ENCODE peak calls at places on chromosomes 5 and 9, in eight cellular contexts. Z is stimulated activated CD8-positive, alpha-beta memory T cell treated with anti-CD3 and anti-CD28 coated beads, Interleukin-2, amount 100 ng/mL, for 48 hours; Y is HEK293T; C is GDM1; F is activated CD8-positive, alpha-beta T cell treated with anti-CD3 and anti-CD28 coated beads for 36 hours; R is HuH-7; B is choroid plexus epithelial cell; A is stimulated activated CD4-positive, alpha-beta T cell treated with anti-CD3 and anti-CD28 coated beads, TNF-alpha, amount 100 ng/mL, for 48 hours. G is an unnamed sample.

GRCh38 chr5:170166101-170166500 is 60.4 kb downstream of the FOXI1 start:
- DNase-seq in Z (no peak), A (no peak), B (no peak), R (no peak), C (no peak), Y (no peak), F (no peak), G (no peak)

GRCh38 chr9:3027260-3027659 is 183.4 kb upstream of the PUM3 start:
- DNase-seq in A (no peak), Z (no peak), F (no peak), R (no peak), B (no peak), C (no peak), Y (no peak), G (no peak)

GRCh38 chr5:76450059-76450458 is 47.0 kb downstream of the IQGAP2 start:
- DNase-seq in B (no peak), Z (no peak), A (no peak), C (no peak), R (no peak), F (no peak), Y (no peak), G (no peak)

GRCh38 chr5:134732819-134733218 is 5.5 kb upstream of the CAMLG start:
- DNase-seq in F (no peak), R (no peak), C (no peak), A (no peak), Z (no peak), Y (no peak), B (no peak), G (no peak)

GRCh38 chr5:100553209-100553608 is 18.0 kb downstream of the FAM174A start:
- DNase-seq in Y (no peak), B (no peak), Z (no peak), A (no peak), C (no peak), R (no peak), F (no peak), G (no peak)

GRCh38 chr5:76622076-76622475 is 1.1 kb downstream of the F2RL2 start:
- DNase-seq in R (no peak), Z (no peak), F (no peak), C (no peak), Y (no peak), B (no peak), A (no peak), G (no peak)

GRCh38 chr5:73393606-73394489 is 54.7 kb downstream of the FOXD1 start:
- DNase-seq in F (no peak), R (no peak), C (no peak), Y (peak; percentile 35), Z (no peak), B (peak; percentile 62), A (no peak), G (no peak)

GRCh38 chr9:136942881-136943230 is 1.7 kb downstream of the FBXW5 start:
- DNase-seq in Z (no peak), A (no peak), B (no peak), Y (no peak), F (no peak), C (no peak), R (no peak), G (no peak)

GRCh38 chr9:33013962-33014664 is 11.0 kb upstream of the DNAJA1 start:
- DNase-seq in F (no peak), Z (no peak), C (no peak), A (no peak), R (no peak), Y (no peak), B (no peak), G (no peak)

GRCh38 chr9:131398204-131398603 is 4.3 kb downstream of the PRRC2B start:
- DNase-seq in Z (no peak), R (no peak), F (peak; percentile 71), B (peak; percentile 27), A (no peak), C (peak; percentile 54), Y (peak; percentile 7), G (no peak)

GRCh38 chr9:95379630-95380029 is 62.1 kb upstream of the FANCC start:
- DNase-seq in C (no peak), R (no peak), Z (no peak), F (peak; percentile 54), B (no peak), A (peak; percentile 4), Y (no peak), G (no peak)

GRCh38 chr5:43231977-43232376 is 40.0 kb downstream of the NIM1K start:
- DNase-seq in A (no peak), Z (no peak), F (peak; percentile 49), Y (no peak), C (no peak), B (peak; percentile 17), R (no peak), G (no peak)

GRCh38 chr9:113581865-113582697 is 118.6 kb downstream of the RGS3 start:
- DNase-seq in C (peak; percentile 18), Y (no peak), B (peak; percentile 85), R (no peak), A (peak; percentile 68), F (peak; percentile 94), Z (peak; percentile 66), G (no peak)

GRCh38 chr9:101418518-101419111 is 17.0 kb downstream of the ALDOB start:
- DNase-seq in C (no peak), B (no peak), Y (no peak), R (no peak), A (no peak), F (no peak), Z (no peak), G (no peak)

GRCh38 chr9:80787636-80788035 is 901.7 kb downstream of the TLE1 start:
- DNase-seq in C (no peak), B (no peak), A (no peak), Y (no peak), F (no peak), R (no peak), Z (no peak), G (no peak)

GRCh38 chr5:52840286-52841050 is 52.8 kb downstream of the ITGA1 start:
- DNase-seq in C (no peak), Y (peak; percentile 49), Z (no peak), R (no peak), A (no peak), B (peak; percentile 98), F (no peak), G (peak; percentile 58)

GRCh38 chr9:103397868-103398600 is 402.9 kb downstream of the CYLC2 start:
- DNase-seq in R (peak; percentile 18), C (peak; percentile 16), F (peak; percentile 56), Z (peak; percentile 1), Y (peak; percentile 42), A (no peak), B (peak; percentile 66), G (peak; percentile 54)

GRCh38 chr9:94639045-94639995 is at the start of gene FBP1:
- DNase-seq in A (peak; percentile 15), R (peak; percentile 44), Z (no peak), C (no peak), Y (no peak), F (peak; percentile 65), B (peak; percentile 17), G (peak; percentile 44)

GRCh38 chr5:140133514-140134167 is 7.9 kb downstream of the IGIP start:
- DNase-seq in Z (no peak), R (no peak), Y (no peak), B (no peak), A (no peak), C (no peak), F (no peak), G (no peak)

GRCh38 chr5:133425183-133425582 is 187.2 kb downstream of the FSTL4 start:
- DNase-seq in Y (no peak), Z (no peak), C (no peak), B (no peak), R (no peak), A (no peak), F (no peak), G (no peak)

GRCh38 chr9:68522954-68523353 is 17.7 kb downstream of the TMEM252 start:
- DNase-seq in R (no peak), F (no peak), Z (no peak), C (no peak), B (no peak), Y (no peak), A (no peak), G (no peak)

GRCh38 chr9:121288557-121288873 is 20.6 kb downstream of the GSN start:
- DNase-seq in C (no peak), R (no peak), A (no peak), F (no peak), Y (no peak), B (no peak), Z (no peak), G (no peak)

GRCh38 chr5:151905639-151906038 is 19.0 kb downstream of the GLRA1 start:
- DNase-seq in B (no peak), A (no peak), C (no peak), R (no peak), Z (no peak), F (no peak), Y (no peak), G (no peak)

GRCh38 chr5:140202078-140202477 is 27.1 kb downstream of the CYSTM1 start:
- DNase-seq in C (no peak), A (no peak), R (no peak), Z (no peak), Y (no peak), F (no peak), B (no peak), G (no peak)

GRCh38 chr9:131400627-131401026 is 6.7 kb downstream of the PRRC2B start:
- DNase-seq in Z (no peak), R (no peak), C (no peak), Y (no peak), F (no peak), A (no peak), B (no peak), G (no peak)

GRCh38 chr9:19999491-20000057 is 210.7 kb upstream of the SLC24A2 start:
- DNase-seq in Y (no peak), A (peak; percentile 55), R (no peak), F (peak; percentile 86), Z (peak; percentile 31), C (no peak), B (peak; percentile 87), G (no peak)

GRCh38 chr9:34552606-34552981 is 29.8 kb upstream of the ENHO start:
- DNase-seq in R (no peak), Z (no peak), A (no peak), B (no peak), Y (no peak), C (no peak), F (no peak), G (no peak)

GRCh38 chr5:38749861-38750260 is 96.0 kb upstream of the OSMR start:
- DNase-seq in R (no peak), Z (no peak), B (no peak), Y (no peak), A (no peak), C (no peak), F (no peak), G (no peak)

GRCh38 chr9:126604706-126605105 is 9.0 kb upstream of the LMX1B start:
- DNase-seq in B (no peak), Y (no peak), A (no peak), Z (no peak), R (no peak), C (no peak), F (no peak), G (no peak)

GRCh38 chr9:131645078-131645776 is 94.6 kb downstream of the RAPGEF1 start:
- DNase-seq in B (no peak), C (no peak), R (no peak), Z (no peak), Y (no peak), F (peak; percentile 34), A (no peak), G (peak; percentile 84)

GRCh38 chr9:72271617-72272478 is 93.2 kb downstream of the ZFAND5 start:
- DNase-seq in A (peak; percentile 31), C (no peak), B (peak; percentile 77), R (peak; percentile 56), Z (no peak), F (peak; percentile 67), Y (peak; percentile 70), G (peak; percentile 64)

GRCh38 chr9:130036099-130036498 is 6.9 kb downstream of the FNBP1 start:
- DNase-seq in R (no peak), Z (no peak), F (no peak), C (no peak), A (no peak), B (peak; percentile 67), Y (no peak), G (no peak)